ENCODE peak calls at places on chromosomes 11 and 22, in seven cellular contexts. One of them, this sample, is unnamed.

GRCh38 chr11:122159173-122159701 is 43.2 kb upstream of the BLID start:
- DNase-seq in K562: no peak
- DNase-seq in H1: no peak
- DNase-seq in HepG2: no peak
- DNase-seq in GM12878: no peak
- DNase-seq in SK-N-SH: peak
- DNase-seq in T47D: no peak
- DNase-seq in this sample: no peak

GRCh38 chr11:125451400-125452124 is 44.5 kb downstream of the FEZ1 start:
- DNase-seq in HepG2: no peak
- DNase-seq in SK-N-SH: peak
- DNase-seq in T47D: no peak
- DNase-seq in K562: peak
- DNase-seq in GM12878: no peak
- DNase-seq in H1: no peak
- DNase-seq in this sample: no peak

GRCh38 chr11:77108436-77108835 is 5.8 kb downstream of the OMP start:
- DNase-seq in SK-N-SH: no peak
- DNase-seq in GM12878: no peak
- DNase-seq in HepG2: no peak
- DNase-seq in K562: no peak
- DNase-seq in H1: no peak
- DNase-seq in T47D: no peak
- DNase-seq in this sample: no peak

GRCh38 chr11:88576741-88577140 is 239.2 kb upstream of the CTSC start:
- DNase-seq in T47D: no peak
- DNase-seq in HepG2: no peak
- DNase-seq in SK-N-SH: no peak
- DNase-seq in H1: no peak
- DNase-seq in GM12878: no peak
- DNase-seq in K562: no peak
- DNase-seq in this sample: no peak

GRCh38 chr22:43848366-43849171 is 13.7 kb downstream of the SULT4A1 start:
- DNase-seq in GM12878: no peak
- DNase-seq in HepG2: no peak
- DNase-seq in K562: no peak
- DNase-seq in SK-N-SH: peak
- DNase-seq in H1: no peak
- DNase-seq in T47D: peak
- DNase-seq in this sample: peak

GRCh38 chr11:63240098-63240497 is 3.3 kb downstream of the SLC22A25 start:
- DNase-seq in HepG2: no peak
- DNase-seq in K562: no peak
- DNase-seq in SK-N-SH: no peak
- DNase-seq in T47D: no peak
- DNase-seq in GM12878: no peak
- DNase-seq in H1: no peak
- DNase-seq in this sample: no peak

GRCh38 chr11:115784796-115785521 is 280.7 kb upstream of the CADM1 start:
- DNase-seq in HepG2: no peak
- DNase-seq in H1: no peak
- DNase-seq in T47D: no peak
- DNase-seq in GM12878: no peak
- DNase-seq in K562: no peak
- DNase-seq in SK-N-SH: peak
- DNase-seq in this sample: no peak

GRCh38 chr11:68077617-68078592 is 39.1 kb downstream of the TCIRG1 start:
- DNase-seq in H1: no peak
- DNase-seq in HepG2: no peak
- DNase-seq in GM12878: peak
- DNase-seq in T47D: no peak
- DNase-seq in K562: no peak
- DNase-seq in SK-N-SH: no peak
- DNase-seq in this sample: no peak

GRCh38 chr11:1104411-1105182 is 29.9 kb downstream of the MUC2 start:
- DNase-seq in H1: no peak
- DNase-seq in K562: no peak
- DNase-seq in SK-N-SH: no peak
- DNase-seq in HepG2: no peak
- DNase-seq in T47D: no peak
- DNase-seq in GM12878: no peak
- DNase-seq in this sample: no peak

GRCh38 chr11:32353884-32354283 is 81.5 kb downstream of the WT1 start:
- DNase-seq in HepG2: no peak
- DNase-seq in K562: no peak
- DNase-seq in SK-N-SH: no peak
- DNase-seq in T47D: no peak
- DNase-seq in GM12878: no peak
- DNase-seq in H1: no peak
- DNase-seq in this sample: no peak

GRCh38 chr11:126279191-126279590 is 3.7 kb upstream of the TIRAP start:
- DNase-seq in T47D: no peak
- DNase-seq in K562: no peak
- DNase-seq in GM12878: no peak
- DNase-seq in SK-N-SH: no peak
- DNase-seq in H1: no peak
- DNase-seq in HepG2: no peak
- DNase-seq in this sample: no peak

GRCh38 chr22:35883028-35883620 is 145.5 kb downstream of the RBFOX2 start:
- DNase-seq in H1: no peak
- DNase-seq in T47D: no peak
- DNase-seq in GM12878: no peak
- DNase-seq in SK-N-SH: no peak
- DNase-seq in HepG2: no peak
- DNase-seq in K562: no peak
- DNase-seq in this sample: peak

DNA sequence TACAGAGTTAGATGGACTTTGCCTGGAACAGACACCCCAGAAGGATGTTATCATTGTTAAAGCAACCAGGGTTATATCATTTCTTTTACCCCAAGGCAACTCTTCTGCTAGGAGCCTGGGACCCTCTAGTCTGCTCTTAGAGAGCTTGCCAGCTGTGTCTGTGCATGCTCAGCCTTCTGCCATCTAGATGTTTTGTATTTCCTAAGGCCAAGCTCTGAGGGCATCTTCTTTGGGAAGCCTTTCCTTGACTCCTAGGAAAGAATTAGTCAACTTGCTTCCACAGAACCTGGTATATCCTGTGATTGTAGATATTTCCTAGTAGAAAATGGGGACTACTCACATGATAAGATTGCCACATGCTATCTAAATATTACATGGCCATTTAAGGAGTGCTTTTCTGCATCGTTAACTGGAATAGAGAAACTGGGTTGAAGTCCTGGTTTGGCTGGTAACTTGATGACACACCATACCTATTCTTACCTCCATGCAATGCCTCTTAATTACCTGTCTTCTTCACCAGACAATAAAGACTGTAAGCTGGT is 87.6 kb downstream of the STIM1 start:
- DNase-seq in T47D: no peak
- DNase-seq in K562: no peak
- DNase-seq in HepG2: peak
- DNase-seq in H1: no peak
- DNase-seq in GM12878: no peak
- DNase-seq in SK-N-SH: no peak
- DNase-seq in this sample: no peak
- TF ChIP-seq JUND in T47D: no peak
- TF ChIP-seq JUND in K562: no peak
- TF ChIP-seq JUND in HepG2: no peak
- TF ChIP-seq JUND in H1: no peak
- TF ChIP-seq JUND in GM12878: no peak
- TF ChIP-seq JUND in SK-N-SH: no peak
- TF ChIP-seq JUND in this sample: no peak

GRCh38 chr11:113161671-113162589 is 152.5 kb upstream of the TTC12 start:
- DNase-seq in H1: no peak
- DNase-seq in GM12878: no peak
- DNase-seq in SK-N-SH: no peak
- DNase-seq in HepG2: no peak
- DNase-seq in K562: no peak
- DNase-seq in T47D: no peak
- DNase-seq in this sample: no peak

GRCh38 chr11:113160652-113161051 is 153.7 kb upstream of the TTC12 start:
- DNase-seq in K562: no peak
- DNase-seq in H1: no peak
- DNase-seq in GM12878: no peak
- DNase-seq in T47D: no peak
- DNase-seq in HepG2: no peak
- DNase-seq in SK-N-SH: no peak
- DNase-seq in this sample: no peak

GRCh38 chr11:113166280-113166679 is 148.1 kb upstream of the TTC12 start:
- DNase-seq in HepG2: no peak
- DNase-seq in SK-N-SH: no peak
- DNase-seq in T47D: no peak
- DNase-seq in H1: no peak
- DNase-seq in K562: no peak
- DNase-seq in GM12878: no peak
- DNase-seq in this sample: no peak

GRCh38 chr11:113162590-113162961 is 151.8 kb upstream of the TTC12 start:
- DNase-seq in T47D: no peak
- DNase-seq in K562: peak
- DNase-seq in GM12878: no peak
- DNase-seq in H1: no peak
- DNase-seq in HepG2: no peak
- DNase-seq in SK-N-SH: no peak
- DNase-seq in this sample: no peak

GRCh38 chr11:113163291-113164030 is 150.9 kb upstream of the TTC12 start:
- DNase-seq in H1: no peak
- DNase-seq in T47D: no peak
- DNase-seq in GM12878: no peak
- DNase-seq in HepG2: no peak
- DNase-seq in K562: no peak
- DNase-seq in SK-N-SH: no peak
- DNase-seq in this sample: no peak
- TF ChIP-seq JUND in H1: no peak
- TF ChIP-seq JUND in T47D: no peak
- TF ChIP-seq JUND in GM12878: no peak
- TF ChIP-seq JUND in HepG2: no peak
- TF ChIP-seq JUND in K562: no peak
- TF ChIP-seq JUND in SK-N-SH: no peak
- TF ChIP-seq JUND in this sample: no peak

GRCh38 chr11:36258730-36259360 is 30.4 kb downstream of the COMMD9 start:
- DNase-seq in GM12878: no peak
- DNase-seq in HepG2: peak
- DNase-seq in K562: peak
- DNase-seq in T47D: peak
- DNase-seq in H1: peak
- DNase-seq in SK-N-SH: peak
- DNase-seq in this sample: peak
- TF ChIP-seq JUND in GM12878: no peak
- TF ChIP-seq JUND in HepG2: no peak
- TF ChIP-seq JUND in K562: no peak
- TF ChIP-seq JUND in T47D: no peak
- TF ChIP-seq JUND in H1: no peak
- TF ChIP-seq JUND in SK-N-SH: no peak
- TF ChIP-seq JUND in this sample: no peak

GRCh38 chr11:100592619-100593309 is 94.3 kb upstream of the ARHGAP42 start:
- DNase-seq in HepG2: no peak
- DNase-seq in SK-N-SH: no peak
- DNase-seq in H1: no peak
- DNase-seq in GM12878: no peak
- DNase-seq in K562: no peak
- DNase-seq in T47D: no peak
- DNase-seq in this sample: no peak
- TF ChIP-seq JUND in HepG2: no peak
- TF ChIP-seq JUND in SK-N-SH: no peak
- TF ChIP-seq JUND in H1: no peak
- TF ChIP-seq JUND in GM12878: no peak
- TF ChIP-seq JUND in K562: no peak
- TF ChIP-seq JUND in T47D: no peak
- TF ChIP-seq JUND in this sample: no peak

GRCh38 chr22:23103199-23103954 is 33.1 kb downstream of the GNAZ start:
- DNase-seq in K562: no peak
- DNase-seq in SK-N-SH: no peak
- DNase-seq in HepG2: no peak
- DNase-seq in T47D: no peak
- DNase-seq in GM12878: no peak
- DNase-seq in H1: no peak
- DNase-seq in this sample: no peak
- TF ChIP-seq JUND in K562: no peak
- TF ChIP-seq JUND in SK-N-SH: no peak
- TF ChIP-seq JUND in HepG2: no peak
- TF ChIP-seq JUND in T47D: no peak
- TF ChIP-seq JUND in GM12878: no peak
- TF ChIP-seq JUND in H1: no peak
- TF ChIP-seq JUND in this sample: no peak

This sample was measured in HCT116.